ENCODE peak calls at places on chromosomes 6 and 20, in ten cellular contexts. T is right cardiac atrium; E is esophagus squamous epithelium; H is effector memory CD4-positive, alpha-beta T cell; N is astrocyte; J is heart left ventricle; S is heart right ventricle; V is fibroblast of lung; O is prostate gland; P is naive thymus-derived CD4-positive, alpha-beta T cell. Q is an unnamed sample.

GRCh38 chr6:16319813-16320532 is 81.6 kb downstream of the GMPR start:
- DNase-seq in J (peak; percentile 75), T (peak; percentile 81), V (peak; percentile 98), P (peak; percentile 82), S (peak; percentile 78), N (peak; percentile 97), H (peak; percentile 65), E (no peak), O (peak; percentile 63), Q (no peak)

GRCh38 chr6:163726037-163726695 is 311.6 kb downstream of the QKI start:
- DNase-seq in E (no peak), J (no peak), V (no peak), S (no peak), T (no peak), H (no peak), P (no peak), N (no peak), O (no peak), Q (no peak)

GRCh38 chr20:57062696-57063270 is 203.7 kb downstream of the BMP7 start:
- DNase-seq in H (no peak), P (no peak), V (no peak), S (no peak), N (no peak), E (no peak), O (no peak), T (no peak), J (no peak), Q (no peak)

GRCh38 chr6:43622541-43622940 is 6.5 kb downstream of the GTPBP2 start:
- DNase-seq in H (no peak), V (no peak), S (no peak), O (no peak), T (no peak), N (no peak), J (no peak), P (no peak), E (no peak), Q (no peak)

GRCh38 chr20:10660661-10661060 is 13.1 kb downstream of the JAG1 start:
- DNase-seq in T (no peak), O (no peak), P (no peak), S (no peak), E (no peak), H (no peak), J (no peak), V (no peak), N (no peak), Q (no peak)

GRCh38 chr6:101478891-101479290 is 85.4 kb downstream of the GRIK2 start:
- DNase-seq in E (no peak), N (no peak), S (no peak), P (no peak), V (no peak), O (no peak), J (no peak), T (no peak), H (no peak), Q (no peak)

GRCh38 chr6:11968241-11968806 is 43.8 kb upstream of the HIVEP1 start:
- DNase-seq in H (no peak), J (no peak), N (no peak), T (no peak), O (no peak), E (no peak), S (no peak), P (no peak), V (no peak), Q (no peak)

GRCh38 chr6:169533656-169534421 is 168.0 kb downstream of the WDR27 start:
- DNase-seq in N (no peak), H (no peak), P (no peak), S (no peak), V (no peak), O (no peak), E (no peak), J (no peak), T (no peak), Q (no peak)

GRCh38 chr6:163122365-163122764 is 292.2 kb upstream of the QKI start:
- DNase-seq in T (no peak), J (no peak), N (no peak), H (no peak), O (no peak), P (no peak), S (no peak), E (no peak), V (no peak), Q (no peak)

GRCh38 chr6:53369051-53369450 is 20.3 kb upstream of the ELOVL5 start:
- DNase-seq in O (no peak), V (no peak), P (no peak), E (no peak), N (no peak), J (no peak), T (no peak), S (no peak), H (no peak), Q (no peak)

GRCh38 chr6:53375851-53376250 is 27.1 kb upstream of the ELOVL5 start:
- DNase-seq in V (no peak), T (no peak), O (no peak), S (no peak), H (no peak), J (no peak), N (no peak), E (no peak), P (no peak), Q (no peak)

GRCh38 chr6:53373638-53374037 is 24.9 kb upstream of the ELOVL5 start:
- DNase-seq in N (no peak), J (no peak), H (no peak), V (no peak), O (no peak), S (no peak), T (no peak), P (no peak), E (no peak), Q (no peak)

GRCh38 chr6:53366128-53366527 is 17.4 kb upstream of the ELOVL5 start:
- DNase-seq in H (no peak), T (no peak), N (no peak), J (no peak), E (no peak), P (no peak), O (no peak), V (no peak), S (no peak), Q (no peak)

GRCh38 chr6:53369876-53370515 is 21.2 kb upstream of the ELOVL5 start:
- DNase-seq in N (no peak), P (no peak), J (no peak), O (no peak), E (no peak), T (no peak), H (no peak), V (peak; percentile 28), S (no peak), Q (no peak)
- H3K27ac ChIP-seq in N (no peak overlapping the region), P (no peak overlapping the region), J (no peak overlapping the region), O (no peak overlapping the region), E (no peak overlapping the region), T (no peak overlapping the region), H (no peak overlapping the region), V (no peak overlapping the region), S (no peak overlapping the region), Q (no peak overlapping the region)

DNA sequence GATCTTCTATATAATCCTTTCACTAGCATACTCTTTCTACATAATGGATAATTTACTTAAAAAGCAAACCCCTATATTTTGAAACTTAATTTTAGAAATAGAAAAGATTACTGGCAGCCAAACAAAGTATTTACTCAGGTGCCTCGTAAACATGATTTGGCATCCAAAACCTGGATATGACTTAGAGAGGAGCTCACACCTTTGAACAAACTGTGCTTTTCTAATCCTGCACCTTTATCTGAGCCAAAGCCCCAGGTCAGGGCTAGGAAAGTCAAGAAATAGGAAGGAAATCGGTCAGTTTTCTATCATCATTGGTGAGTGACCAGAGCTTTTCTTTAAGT is 170.9 kb downstream of the PHF3 start:
- DNase-seq in N (no peak), O (peak; percentile 33), T (no peak), V (no peak), J (no peak), E (no peak), H (no peak), S (no peak), P (no peak), Q (no peak)
- H3K4me3 ChIP-seq in N (no peak overlapping the region), O (no peak overlapping the region), T (no peak overlapping the region), V (no peak overlapping the region), J (no peak overlapping the region), E (no peak overlapping the region), H (no peak overlapping the region), S (no peak overlapping the region), P (no peak overlapping the region), Q (no peak overlapping the region)

GRCh38 chr20:41426361-41426900 is 59.8 kb upstream of the EMILIN3 start:
- DNase-seq in P (no peak), J (no peak), E (no peak), S (no peak), H (no peak), O (no peak), T (no peak), N (no peak), V (no peak), Q (no peak)

GRCh38 chr20:41424546-41424945 is 57.9 kb upstream of the EMILIN3 start:
- DNase-seq in E (no peak), J (no peak), S (no peak), O (no peak), T (no peak), P (no peak), N (peak; percentile 17), H (no peak), V (peak; percentile 28), Q (no peak)

GRCh38 chr20:41423026-41423425 is 56.4 kb upstream of the EMILIN3 start:
- DNase-seq in H (no peak), O (no peak), N (no peak), P (no peak), T (no peak), V (no peak), J (no peak), S (no peak), E (no peak), Q (no peak)

GRCh38 chr20:41425180-41425884 is 58.7 kb upstream of the EMILIN3 start:
- DNase-seq in N (peak; percentile 82), H (no peak), P (no peak), O (no peak), T (peak; percentile 69), S (no peak), V (peak; percentile 83), E (no peak), J (no peak), Q (no peak)

GRCh38 chr20:41424025-41424424 is 57.4 kb upstream of the EMILIN3 start:
- DNase-seq in S (no peak), J (no peak), T (no peak), H (no peak), N (no peak), O (no peak), E (no peak), P (no peak), V (no peak), Q (no peak)
- H3K27ac ChIP-seq in S (no peak overlapping the region), J (no peak overlapping the region), T (no peak overlapping the region), H (no peak overlapping the region), N (no peak overlapping the region), O (no peak overlapping the region), E (no peak overlapping the region), P (no peak overlapping the region), V (no peak overlapping the region), Q (no peak overlapping the region)

DNA sequence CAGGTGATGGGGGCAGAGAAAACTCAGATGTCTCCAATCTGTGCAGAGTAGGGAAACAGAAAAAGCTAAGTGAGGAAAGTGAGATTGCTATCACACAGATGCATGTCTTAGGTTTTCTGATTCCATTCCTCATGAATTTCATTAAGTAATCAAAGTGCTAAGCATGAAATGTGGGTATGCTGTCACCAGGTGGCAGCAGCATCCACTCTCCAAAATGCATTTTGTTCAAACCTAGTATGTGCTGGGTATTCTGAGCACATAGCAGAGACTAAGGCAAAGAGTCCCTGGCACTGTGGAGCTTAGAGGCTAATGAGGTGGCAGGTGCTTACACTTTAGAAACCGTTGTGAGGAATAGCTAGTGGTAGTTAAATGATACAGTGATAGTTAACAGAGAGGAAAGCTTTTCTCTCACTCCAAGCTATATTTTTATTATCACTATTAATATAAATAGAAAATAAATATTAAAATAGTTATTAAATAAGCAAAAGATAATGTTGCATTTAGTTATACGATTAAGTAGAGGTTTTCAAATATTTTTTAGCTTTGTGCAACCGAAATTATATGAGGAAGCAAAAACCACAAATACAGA is 179.5 kb downstream of the CDH26 start:
- DNase-seq in H (no peak), V (no peak), J (no peak), P (peak; percentile 11), N (no peak), E (no peak), S (no peak), O (no peak), T (peak; percentile 70), Q (no peak)
- H3K4me3 ChIP-seq in H (peak overlapping the region; percentile 26), V (no peak overlapping the region), J (peak overlapping the region; percentile 37), P (peak overlapping the region; percentile 48), N (peak overlapping the region; percentile 52), E (peak overlapping the region; percentile 9), S (peak overlapping the region; percentile 52), O (peak overlapping the region; percentile 5), T (no peak overlapping the region), Q (peak overlapping the region; percentile 34)

Q was measured in lower lobe of right lung.